ENCODE peak calls at places on chromosomes 5 and 9, in five cellular contexts. M, T, Q, L and W are unnamed samples.

GRCh38 chr9:93087971-93088655 is 7.9 kb upstream of the CARD19 start:
- DNase-seq in M (no peak), T (no peak), Q (no peak), L (no peak), W (no peak)

GRCh38 chr9:5786370-5787127 is 46.4 kb downstream of the ERMP1 start:
- DNase-seq in M (no peak), T (no peak), Q (no peak), L (no peak), W (no peak)

GRCh38 chr9:89811896-89812450 is 207.2 kb downstream of the GADD45G start:
- DNase-seq in M (peak), T (no peak), Q (no peak), L (no peak), W (no peak)

GRCh38 chr5:146290318-146290717 is 48.3 kb upstream of the POU4F3 start:
- DNase-seq in M (no peak), T (no peak), Q (no peak), L (peak), W (peak)

GRCh38 chr9:33623658-33624586 is 99.9 kb downstream of the ANKRD18B start:
- DNase-seq in M (peak), T (peak), Q (peak), L (peak), W (peak)

GRCh38 chr5:82986404-82986803 is 90.8 kb downstream of the TMEM167A start:
- DNase-seq in M (no peak), T (no peak), Q (no peak), L (no peak), W (no peak)

GRCh38 chr5:147391781-147392180 is 118.1 kb downstream of the DPYSL3 start:
- DNase-seq in M (no peak), T (no peak), Q (no peak), L (peak), W (peak)

GRCh38 chr9:125744616-125745387 is 2.4 kb upstream of the PBX3 start:
- DNase-seq in M (no peak), T (no peak), Q (no peak), L (peak), W (no peak)

GRCh38 chr5:3954633-3955032 is 359.0 kb downstream of the IRX1 start:
- DNase-seq in M (no peak), T (no peak), Q (no peak), L (no peak), W (no peak)

GRCh38 chr9:98039474-98040072 is 17.0 kb upstream of the NANS start:
- DNase-seq in M (no peak), T (no peak), Q (no peak), L (no peak), W (no peak)

GRCh38 chr5:59893436-59894227 is at the start of gene PDE4D:
- DNase-seq in M (peak), T (no peak), Q (no peak), L (peak), W (peak)

GRCh38 chr9:113887436-113887835 is 11.3 kb downstream of the ZNF618 start:
- DNase-seq in M (no peak), T (no peak), Q (no peak), L (no peak), W (no peak)

GRCh38 chr9:74920944-74921626 is 31.6 kb downstream of the C9orf40 start:
- DNase-seq in M (no peak), T (no peak), Q (no peak), L (peak), W (no peak)

GRCh38 chr9:7791364-7791763 is 8.2 kb downstream of the DMAC1 start:
- DNase-seq in M (no peak), T (no peak), Q (no peak), L (no peak), W (no peak)

GRCh38 chr5:149708981-149709594 is 21.0 kb upstream of the PPARGC1B start:
- DNase-seq in M (no peak), T (no peak), Q (no peak), L (no peak), W (no peak)

GRCh38 chr5:89200899-89201298 is 317.9 kb upstream of the MEF2C start:
- DNase-seq in M (no peak), T (no peak), Q (no peak), L (no peak), W (no peak)

GRCh38 chr9:130137870-130138653 is 34.1 kb upstream of the NCS1 start:
- DNase-seq in M (no peak), T (no peak), Q (no peak), L (peak), W (no peak)

GRCh38 chr5:115573133-115573532 is 28.6 kb upstream of the FEM1C start:
- DNase-seq in M (no peak), T (no peak), Q (no peak), L (peak), W (no peak)

GRCh38 chr9:133954862-133955529 is 37.1 kb downstream of the VAV2 start:
- DNase-seq in M (no peak), T (no peak), Q (no peak), L (no peak), W (no peak)

GRCh38 chr5:37900692-37901091 is 60.9 kb upstream of the GDNF start:
- DNase-seq in M (no peak), T (no peak), Q (no peak), L (peak), W (no peak)

GRCh38 chr5:145225529-145225928 is 609.6 kb downstream of the PRELID2 start:
- DNase-seq in M (no peak), T (no peak), Q (no peak), L (no peak), W (no peak)

GRCh38 chr9:489198-490197 is 274.8 kb downstream of the DOCK8 start:
- DNase-seq in M (no peak), T (no peak), Q (no peak), L (no peak), W (no peak)

GRCh38 chr5:115758356-115758755 is 58.1 kb downstream of the CDO1 start:
- DNase-seq in M (no peak), T (no peak), Q (no peak), L (no peak), W (no peak)

GRCh38 chr9:755454-756381 is 85.8 kb upstream of the DMRT1 start:
- DNase-seq in M (no peak), T (no peak), Q (no peak), L (peak), W (no peak)

GRCh38 chr5:179801304-179802206 is 5.1 kb downstream of the MGAT4B start:
- DNase-seq in M (peak), T (peak), Q (peak), L (no peak), W (peak)